ENCODE peak calls at places on chromosomes 16 and 17, in ten cellular contexts. One of them, this sample, is unnamed.

GRCh38 chr16:26667271-26667703 is 399.4 kb upstream of the C16orf82 start:
- DNase-seq in stimulated activated CD8-positive, alpha-beta memory T cell treated with anti-CD3 and anti-CD28 coated beads, Interleukin-7, amount 100 ng/mL, for 1 hour: no peak
- DNase-seq in AG09319: no peak
- DNase-seq in stimulated activated CD4-positive, alpha-beta T cell treated with anti-CD3 and anti-CD28 coated beads, Interleukin-1b, Interleukin-23, amount 100 ng/mL, for 24 hours: no peak
- DNase-seq in hepatocyte: no peak
- DNase-seq in HEK293T: no peak
- DNase-seq in T-helper 1 cell: no peak
- DNase-seq in NCI-H748 treated with DMSO at 0.1 percent for 48 hours: no peak
- DNase-seq in cardiac fibroblast: no peak
- DNase-seq in NCI-H1105 treated with DMSO at 0.1 percent for 48 hours: no peak
- DNase-seq in this sample: no peak

GRCh38 chr16:56362706-56363105 is 62.6 kb downstream of the AMFR start:
- DNase-seq in stimulated activated CD8-positive, alpha-beta memory T cell treated with anti-CD3 and anti-CD28 coated beads, Interleukin-7, amount 100 ng/mL, for 1 hour: no peak
- DNase-seq in AG09319: no peak
- DNase-seq in stimulated activated CD4-positive, alpha-beta T cell treated with anti-CD3 and anti-CD28 coated beads, Interleukin-1b, Interleukin-23, amount 100 ng/mL, for 24 hours: no peak
- DNase-seq in hepatocyte: no peak
- DNase-seq in HEK293T: no peak
- DNase-seq in T-helper 1 cell: no peak
- DNase-seq in NCI-H748 treated with DMSO at 0.1 percent for 48 hours: no peak
- DNase-seq in cardiac fibroblast: no peak
- DNase-seq in NCI-H1105 treated with DMSO at 0.1 percent for 48 hours: no peak
- DNase-seq in this sample: peak

GRCh38 chr17:52986056-52986662 is 827.6 kb upstream of the CA10 start:
- DNase-seq in stimulated activated CD8-positive, alpha-beta memory T cell treated with anti-CD3 and anti-CD28 coated beads, Interleukin-7, amount 100 ng/mL, for 1 hour: no peak
- DNase-seq in AG09319: no peak
- DNase-seq in stimulated activated CD4-positive, alpha-beta T cell treated with anti-CD3 and anti-CD28 coated beads, Interleukin-1b, Interleukin-23, amount 100 ng/mL, for 24 hours: no peak
- DNase-seq in hepatocyte: no peak
- DNase-seq in HEK293T: no peak
- DNase-seq in T-helper 1 cell: no peak
- DNase-seq in NCI-H748 treated with DMSO at 0.1 percent for 48 hours: no peak
- DNase-seq in cardiac fibroblast: no peak
- DNase-seq in NCI-H1105 treated with DMSO at 0.1 percent for 48 hours: no peak
- DNase-seq in this sample: no peak

GRCh38 chr17:55285340-55286301 is 20.9 kb downstream of the HLF start:
- DNase-seq in stimulated activated CD8-positive, alpha-beta memory T cell treated with anti-CD3 and anti-CD28 coated beads, Interleukin-7, amount 100 ng/mL, for 1 hour: no peak
- DNase-seq in AG09319: no peak
- DNase-seq in stimulated activated CD4-positive, alpha-beta T cell treated with anti-CD3 and anti-CD28 coated beads, Interleukin-1b, Interleukin-23, amount 100 ng/mL, for 24 hours: no peak
- DNase-seq in hepatocyte: peak
- DNase-seq in HEK293T: no peak
- DNase-seq in T-helper 1 cell: no peak
- DNase-seq in NCI-H748 treated with DMSO at 0.1 percent for 48 hours: no peak
- DNase-seq in cardiac fibroblast: peak
- DNase-seq in NCI-H1105 treated with DMSO at 0.1 percent for 48 hours: peak
- DNase-seq in this sample: no peak

GRCh38 chr17:15999974-16000827 is 577 bp downstream of the TTC19 start:
- DNase-seq in stimulated activated CD8-positive, alpha-beta memory T cell treated with anti-CD3 and anti-CD28 coated beads, Interleukin-7, amount 100 ng/mL, for 1 hour: peak
- DNase-seq in AG09319: no peak
- DNase-seq in stimulated activated CD4-positive, alpha-beta T cell treated with anti-CD3 and anti-CD28 coated beads, Interleukin-1b, Interleukin-23, amount 100 ng/mL, for 24 hours: no peak
- DNase-seq in hepatocyte: peak
- DNase-seq in HEK293T: peak
- DNase-seq in T-helper 1 cell: no peak
- DNase-seq in NCI-H748 treated with DMSO at 0.1 percent for 48 hours: no peak
- DNase-seq in cardiac fibroblast: peak
- DNase-seq in NCI-H1105 treated with DMSO at 0.1 percent for 48 hours: peak
- DNase-seq in this sample: peak

GRCh38 chr17:39027037-39027436 is 59.8 kb upstream of the FBXO47 start:
- DNase-seq in stimulated activated CD8-positive, alpha-beta memory T cell treated with anti-CD3 and anti-CD28 coated beads, Interleukin-7, amount 100 ng/mL, for 1 hour: no peak
- DNase-seq in AG09319: no peak
- DNase-seq in stimulated activated CD4-positive, alpha-beta T cell treated with anti-CD3 and anti-CD28 coated beads, Interleukin-1b, Interleukin-23, amount 100 ng/mL, for 24 hours: no peak
- DNase-seq in hepatocyte: peak
- DNase-seq in HEK293T: peak
- DNase-seq in T-helper 1 cell: no peak
- DNase-seq in NCI-H748 treated with DMSO at 0.1 percent for 48 hours: peak
- DNase-seq in cardiac fibroblast: peak
- DNase-seq in NCI-H1105 treated with DMSO at 0.1 percent for 48 hours: peak
- DNase-seq in this sample: peak

GRCh38 chr16:30565526-30565925 is 6.0 kb downstream of the ZNF688 start:
- DNase-seq in stimulated activated CD8-positive, alpha-beta memory T cell treated with anti-CD3 and anti-CD28 coated beads, Interleukin-7, amount 100 ng/mL, for 1 hour: no peak
- DNase-seq in AG09319: no peak
- DNase-seq in stimulated activated CD4-positive, alpha-beta T cell treated with anti-CD3 and anti-CD28 coated beads, Interleukin-1b, Interleukin-23, amount 100 ng/mL, for 24 hours: no peak
- DNase-seq in hepatocyte: no peak
- DNase-seq in HEK293T: no peak
- DNase-seq in T-helper 1 cell: no peak
- DNase-seq in NCI-H748 treated with DMSO at 0.1 percent for 48 hours: no peak
- DNase-seq in cardiac fibroblast: no peak
- DNase-seq in NCI-H1105 treated with DMSO at 0.1 percent for 48 hours: no peak
- DNase-seq in this sample: no peak

GRCh38 chr17:35875439-35876139 is 4.6 kb downstream of the CCL5 start:
- DNase-seq in stimulated activated CD8-positive, alpha-beta memory T cell treated with anti-CD3 and anti-CD28 coated beads, Interleukin-7, amount 100 ng/mL, for 1 hour: no peak
- DNase-seq in AG09319: no peak
- DNase-seq in stimulated activated CD4-positive, alpha-beta T cell treated with anti-CD3 and anti-CD28 coated beads, Interleukin-1b, Interleukin-23, amount 100 ng/mL, for 24 hours: no peak
- DNase-seq in hepatocyte: no peak
- DNase-seq in HEK293T: no peak
- DNase-seq in T-helper 1 cell: no peak
- DNase-seq in NCI-H748 treated with DMSO at 0.1 percent for 48 hours: no peak
- DNase-seq in cardiac fibroblast: no peak
- DNase-seq in NCI-H1105 treated with DMSO at 0.1 percent for 48 hours: no peak
- DNase-seq in this sample: no peak

GRCh38 chr17:79721993-79722671 is 8.6 kb upstream of the ENPP7 start:
- DNase-seq in stimulated activated CD8-positive, alpha-beta memory T cell treated with anti-CD3 and anti-CD28 coated beads, Interleukin-7, amount 100 ng/mL, for 1 hour: no peak
- DNase-seq in AG09319: no peak
- DNase-seq in stimulated activated CD4-positive, alpha-beta T cell treated with anti-CD3 and anti-CD28 coated beads, Interleukin-1b, Interleukin-23, amount 100 ng/mL, for 24 hours: no peak
- DNase-seq in hepatocyte: no peak
- DNase-seq in HEK293T: peak
- DNase-seq in T-helper 1 cell: no peak
- DNase-seq in NCI-H748 treated with DMSO at 0.1 percent for 48 hours: no peak
- DNase-seq in cardiac fibroblast: peak
- DNase-seq in NCI-H1105 treated with DMSO at 0.1 percent for 48 hours: peak
- DNase-seq in this sample: no peak

GRCh38 chr17:48814504-48814903 is 2.5 kb downstream of the TTLL6 start:
- DNase-seq in stimulated activated CD8-positive, alpha-beta memory T cell treated with anti-CD3 and anti-CD28 coated beads, Interleukin-7, amount 100 ng/mL, for 1 hour: no peak
- DNase-seq in AG09319: no peak
- DNase-seq in stimulated activated CD4-positive, alpha-beta T cell treated with anti-CD3 and anti-CD28 coated beads, Interleukin-1b, Interleukin-23, amount 100 ng/mL, for 24 hours: peak
- DNase-seq in hepatocyte: peak
- DNase-seq in HEK293T: peak
- DNase-seq in T-helper 1 cell: peak
- DNase-seq in NCI-H748 treated with DMSO at 0.1 percent for 48 hours: peak
- DNase-seq in cardiac fibroblast: peak
- DNase-seq in NCI-H1105 treated with DMSO at 0.1 percent for 48 hours: peak
- DNase-seq in this sample: no peak

GRCh38 chr17:78644971-78645370 is 67.8 kb upstream of the DNAH17 start:
- DNase-seq in stimulated activated CD8-positive, alpha-beta memory T cell treated with anti-CD3 and anti-CD28 coated beads, Interleukin-7, amount 100 ng/mL, for 1 hour: no peak
- DNase-seq in AG09319: no peak
- DNase-seq in stimulated activated CD4-positive, alpha-beta T cell treated with anti-CD3 and anti-CD28 coated beads, Interleukin-1b, Interleukin-23, amount 100 ng/mL, for 24 hours: no peak
- DNase-seq in hepatocyte: no peak
- DNase-seq in HEK293T: no peak
- DNase-seq in T-helper 1 cell: no peak
- DNase-seq in NCI-H748 treated with DMSO at 0.1 percent for 48 hours: no peak
- DNase-seq in cardiac fibroblast: no peak
- DNase-seq in NCI-H1105 treated with DMSO at 0.1 percent for 48 hours: no peak
- DNase-seq in this sample: no peak

GRCh38 chr17:62187681-62188080 is 122.6 kb upstream of the MED13 start:
- DNase-seq in stimulated activated CD8-positive, alpha-beta memory T cell treated with anti-CD3 and anti-CD28 coated beads, Interleukin-7, amount 100 ng/mL, for 1 hour: no peak
- DNase-seq in AG09319: no peak
- DNase-seq in stimulated activated CD4-positive, alpha-beta T cell treated with anti-CD3 and anti-CD28 coated beads, Interleukin-1b, Interleukin-23, amount 100 ng/mL, for 24 hours: no peak
- DNase-seq in hepatocyte: peak
- DNase-seq in HEK293T: no peak
- DNase-seq in T-helper 1 cell: no peak
- DNase-seq in NCI-H748 treated with DMSO at 0.1 percent for 48 hours: no peak
- DNase-seq in cardiac fibroblast: peak
- DNase-seq in NCI-H1105 treated with DMSO at 0.1 percent for 48 hours: no peak
- DNase-seq in this sample: no peak

GRCh38 chr17:50779747-50780363 is 12.5 kb upstream of the ANKRD40CL start:
- DNase-seq in stimulated activated CD8-positive, alpha-beta memory T cell treated with anti-CD3 and anti-CD28 coated beads, Interleukin-7, amount 100 ng/mL, for 1 hour: no peak
- DNase-seq in AG09319: no peak
- DNase-seq in stimulated activated CD4-positive, alpha-beta T cell treated with anti-CD3 and anti-CD28 coated beads, Interleukin-1b, Interleukin-23, amount 100 ng/mL, for 24 hours: no peak
- DNase-seq in hepatocyte: no peak
- DNase-seq in HEK293T: no peak
- DNase-seq in T-helper 1 cell: peak
- DNase-seq in NCI-H748 treated with DMSO at 0.1 percent for 48 hours: no peak
- DNase-seq in cardiac fibroblast: no peak
- DNase-seq in NCI-H1105 treated with DMSO at 0.1 percent for 48 hours: no peak
- DNase-seq in this sample: no peak

GRCh38 chr17:29084476-29085148 is 41.7 kb downstream of the PIPOX start:
- DNase-seq in stimulated activated CD8-positive, alpha-beta memory T cell treated with anti-CD3 and anti-CD28 coated beads, Interleukin-7, amount 100 ng/mL, for 1 hour: no peak
- DNase-seq in AG09319: no peak
- DNase-seq in stimulated activated CD4-positive, alpha-beta T cell treated with anti-CD3 and anti-CD28 coated beads, Interleukin-1b, Interleukin-23, amount 100 ng/mL, for 24 hours: no peak
- DNase-seq in hepatocyte: peak
- DNase-seq in HEK293T: peak
- DNase-seq in T-helper 1 cell: no peak
- DNase-seq in NCI-H748 treated with DMSO at 0.1 percent for 48 hours: peak
- DNase-seq in cardiac fibroblast: no peak
- DNase-seq in NCI-H1105 treated with DMSO at 0.1 percent for 48 hours: peak
- DNase-seq in this sample: no peak

GRCh38 chr17:78130439-78131101 is at the start of gene TMC8:
- DNase-seq in stimulated activated CD8-positive, alpha-beta memory T cell treated with anti-CD3 and anti-CD28 coated beads, Interleukin-7, amount 100 ng/mL, for 1 hour: no peak
- DNase-seq in AG09319: no peak
- DNase-seq in stimulated activated CD4-positive, alpha-beta T cell treated with anti-CD3 and anti-CD28 coated beads, Interleukin-1b, Interleukin-23, amount 100 ng/mL, for 24 hours: no peak
- DNase-seq in hepatocyte: no peak
- DNase-seq in HEK293T: no peak
- DNase-seq in T-helper 1 cell: peak
- DNase-seq in NCI-H748 treated with DMSO at 0.1 percent for 48 hours: no peak
- DNase-seq in cardiac fibroblast: no peak
- DNase-seq in NCI-H1105 treated with DMSO at 0.1 percent for 48 hours: no peak
- DNase-seq in this sample: peak

GRCh38 chr16:15486661-15487060 is 52.3 kb downstream of the BMERB1 start:
- DNase-seq in stimulated activated CD8-positive, alpha-beta memory T cell treated with anti-CD3 and anti-CD28 coated beads, Interleukin-7, amount 100 ng/mL, for 1 hour: no peak
- DNase-seq in AG09319: no peak
- DNase-seq in stimulated activated CD4-positive, alpha-beta T cell treated with anti-CD3 and anti-CD28 coated beads, Interleukin-1b, Interleukin-23, amount 100 ng/mL, for 24 hours: no peak
- DNase-seq in hepatocyte: no peak
- DNase-seq in HEK293T: no peak
- DNase-seq in T-helper 1 cell: no peak
- DNase-seq in NCI-H748 treated with DMSO at 0.1 percent for 48 hours: no peak
- DNase-seq in cardiac fibroblast: no peak
- DNase-seq in NCI-H1105 treated with DMSO at 0.1 percent for 48 hours: no peak
- DNase-seq in this sample: no peak

GRCh38 chr17:83189673-83190385 is 110.4 kb downstream of the METRNL start:
- DNase-seq in stimulated activated CD8-positive, alpha-beta memory T cell treated with anti-CD3 and anti-CD28 coated beads, Interleukin-7, amount 100 ng/mL, for 1 hour: no peak
- DNase-seq in AG09319: peak
- DNase-seq in stimulated activated CD4-positive, alpha-beta T cell treated with anti-CD3 and anti-CD28 coated beads, Interleukin-1b, Interleukin-23, amount 100 ng/mL, for 24 hours: no peak
- DNase-seq in hepatocyte: peak
- DNase-seq in HEK293T: no peak
- DNase-seq in T-helper 1 cell: no peak
- DNase-seq in NCI-H748 treated with DMSO at 0.1 percent for 48 hours: no peak
- DNase-seq in cardiac fibroblast: peak
- DNase-seq in NCI-H1105 treated with DMSO at 0.1 percent for 48 hours: no peak
- DNase-seq in this sample: peak

This sample was measured in upper lobe of left lung.